ENCODE peak calls at places on chromosomes 6 and 20, in six cellular contexts. T is osteocyte, J is MCF 10A, P is HFF-Myc, Q is bronchial epithelial cell, V is AG04450. O is an unnamed sample.

GRCh38 chr6:76382201-76382600 is 309.7 kb upstream of the IMPG1 start:
- DNase-seq in J (no peak), Q (no peak), T (no peak), V (no peak), P (no peak), O (no peak)

GRCh38 chr6:156662025-156662445 is 115.1 kb upstream of the ARID1B start:
- DNase-seq in T (peak; percentile 93), P (peak; percentile 58), J (peak; percentile 66), V (no peak), Q (no peak), O (no peak)

GRCh38 chr20:17720755-17721154 is 21.0 kb downstream of the BANF2 start:
- DNase-seq in Q (no peak), J (no peak), V (no peak), P (no peak), T (no peak), O (no peak)

GRCh38 chr6:11298651-11299420 is 66.4 kb upstream of the NEDD9 start:
- DNase-seq in P (no peak), T (no peak), Q (peak; percentile 36), V (no peak), J (no peak), O (no peak)

GRCh38 chr20:38703526-38703925 is 20.8 kb upstream of the SLC32A1 start:
- DNase-seq in Q (no peak), T (no peak), J (no peak), P (no peak), V (no peak), O (no peak)

GRCh38 chr6:28489366-28490190 is 26.0 kb downstream of the GPX6 start:
- DNase-seq in J (peak; percentile 88), Q (peak; percentile 68), V (peak; percentile 23), T (no peak), P (peak; percentile 64), O (no peak)

GRCh38 chr6:16625319-16626240 is 135.7 kb downstream of the ATXN1 start:
- DNase-seq in P (no peak), J (no peak), T (no peak), V (no peak), Q (no peak), O (no peak)

GRCh38 chr6:111548368-111548767 is 57.3 kb downstream of the TRAF3IP2 start:
- DNase-seq in J (no peak), V (no peak), P (no peak), Q (no peak), T (no peak), O (no peak)

GRCh38 chr6:148769304-148769968 is 22.6 kb downstream of the UST start:
- DNase-seq in Q (no peak), P (no peak), J (no peak), V (no peak), T (no peak), O (no peak)

GRCh38 chr6:100856146-100856545 is 25.0 kb downstream of the ASCC3 start:
- DNase-seq in J (no peak), P (no peak), Q (no peak), T (no peak), V (no peak), O (no peak)

GRCh38 chr6:150715132-150715531 is 115.4 kb downstream of the PLEKHG1 start:
- DNase-seq in P (no peak), J (no peak), V (no peak), Q (no peak), T (no peak), O (no peak)

GRCh38 chr6:2021713-2022125 is 223.7 kb downstream of the GMDS start:
- DNase-seq in V (peak; percentile 58), Q (peak; percentile 89), P (peak; percentile 63), J (peak; percentile 89), T (no peak), O (no peak)

GRCh38 chr6:142929751-142930358 is 15.1 kb downstream of the HIVEP2 start:
- DNase-seq in J (no peak), T (no peak), V (no peak), P (no peak), Q (peak; percentile 44), O (no peak)

GRCh38 chr6:54267798-54268197 is 40.4 kb upstream of the TINAG start:
- DNase-seq in T (no peak), Q (peak; percentile 59), P (no peak), J (peak; percentile 72), V (no peak), O (no peak)

GRCh38 chr20:50710492-50711063 is 19.2 kb upstream of the RIPOR3 start:
- DNase-seq in T (no peak), V (no peak), Q (peak; percentile 83), P (no peak), J (peak; percentile 68), O (no peak)

GRCh38 chr6:166306378-166307081 is 1.7 kb downstream of the PRR18 start:
- DNase-seq in Q (no peak), J (no peak), T (no peak), V (no peak), P (no peak), O (no peak)

GRCh38 chr20:35436175-35436568 is 1.9 kb downstream of the GDF5 start:
- DNase-seq in V (no peak), Q (no peak), J (no peak), P (no peak), T (no peak), O (no peak)

GRCh38 chr20:35431621-35432429 is 6.2 kb downstream of the GDF5 start:
- DNase-seq in T (peak; percentile 90), V (no peak), P (no peak), J (no peak), Q (no peak), O (no peak)

GRCh38 chr20:35434085-35435005 is 3.7 kb downstream of the GDF5 start:
- DNase-seq in V (no peak), P (no peak), Q (no peak), T (no peak), J (no peak), O (no peak)

GRCh38 chr20:35433337-35433736 is 4.7 kb downstream of the GDF5 start:
- DNase-seq in Q (no peak), J (no peak), V (no peak), P (no peak), T (no peak), O (no peak)

GRCh38 chr20:35432430-35432735 is 5.6 kb downstream of the GDF5 start:
- DNase-seq in J (no peak), T (no peak), V (no peak), P (no peak), Q (no peak), O (no peak)
- TF ChIP-seq CTCF in J (no peak), T (no peak), V (no peak), P (no peak), Q (no peak), O (no peak)

DNA sequence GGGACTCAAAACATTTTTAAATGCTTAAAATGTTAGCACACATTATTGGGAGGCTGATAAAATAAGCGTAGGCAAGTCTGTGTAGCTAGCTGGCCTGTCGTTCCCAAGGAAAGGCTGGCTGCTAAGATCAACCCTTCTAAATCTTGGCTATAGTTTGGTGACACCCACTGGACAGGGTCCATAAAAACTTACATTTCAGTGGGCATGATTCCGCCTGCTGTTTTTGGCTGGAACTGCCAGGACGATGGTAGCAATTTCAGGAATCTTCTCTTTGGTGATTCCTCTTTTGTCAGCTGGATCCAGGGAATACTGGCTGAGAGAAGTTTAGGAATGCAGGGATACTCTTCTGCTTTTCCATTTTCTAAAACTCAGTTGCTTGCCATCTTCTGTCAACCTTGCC is 162.2 kb downstream of the NKAIN2 start:
- DNase-seq in V (no peak), P (no peak), T (no peak), J (peak; percentile 48), Q (peak; percentile 42), O (no peak)
- TF ChIP-seq CTCF in V (peak; percentile 71), P (no peak), T (peak; percentile 63), J (peak; percentile 27), Q (peak; percentile 34), O (no peak)

GRCh38 chr6:97712751-97713150 is 429.7 kb upstream of the MMS22L start:
- DNase-seq in V (no peak), P (no peak), Q (no peak), J (no peak), T (no peak), O (no peak)

DNA sequence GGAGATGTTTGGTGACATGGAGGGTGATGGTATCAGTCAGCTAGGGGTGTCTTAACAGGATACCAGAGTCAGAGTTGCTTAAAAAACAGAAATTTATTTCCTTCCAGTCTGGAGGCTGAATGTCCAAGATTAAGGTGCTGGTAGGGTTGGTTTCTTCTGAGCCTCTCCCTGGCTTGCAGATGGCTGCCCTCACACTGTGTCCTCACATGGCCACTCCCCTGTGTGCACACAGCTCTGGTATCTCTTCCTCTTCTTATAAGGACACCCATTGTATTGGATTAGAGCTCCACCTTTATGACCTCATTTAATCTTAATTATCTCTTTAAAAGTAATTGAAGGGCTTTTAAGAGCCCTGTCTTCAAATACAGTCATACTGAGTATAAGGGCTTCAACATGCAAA is 431.8 kb upstream of the MMS22L start:
- DNase-seq in Q (no peak), T (no peak), P (no peak), V (no peak), J (no peak), O (no peak)
- TF ChIP-seq CTCF in Q (no peak), T (no peak), P (no peak), V (no peak), J (no peak), O (no peak)

GRCh38 chr6:109009761-109010612 is 84.7 kb downstream of the SESN1 start:
- DNase-seq in J (no peak), P (no peak), V (no peak), Q (peak; percentile 25), T (no peak), O (no peak)
- TF ChIP-seq CTCF in J (no peak), P (no peak), V (no peak), Q (no peak), T (no peak), O (no peak)

GRCh38 chr6:25482996-25483395 is 169.0 kb upstream of the SCGN start:
- DNase-seq in V (no peak), T (no peak), P (no peak), J (no peak), Q (no peak), O (no peak)

GRCh38 chr6:25477006-25477590 is 174.9 kb upstream of the SCGN start:
- DNase-seq in J (peak; percentile 24), Q (peak; percentile 32), T (no peak), V (no peak), P (no peak), O (no peak)

GRCh38 chr6:25484900-25485299 is 167.1 kb upstream of the SCGN start:
- DNase-seq in V (no peak), Q (no peak), P (no peak), J (no peak), T (no peak), O (no peak)

GRCh38 chr6:25478973-25479372 is 173.0 kb upstream of the SCGN start:
- DNase-seq in V (no peak), P (no peak), J (no peak), Q (no peak), T (no peak), O (no peak)

GRCh38 chr6:25481267-25481666 is 170.7 kb upstream of the SCGN start:
- DNase-seq in Q (no peak), J (no peak), V (no peak), T (no peak), P (no peak), O (no peak)
- TF ChIP-seq CTCF in Q (no peak), J (no peak), V (no peak), T (no peak), P (no peak), O (no peak)

GRCh38 chr6:906920-907319 is 214.0 kb upstream of the EXOC2 start:
- DNase-seq in Q (no peak), V (no peak), P (no peak), T (no peak), J (no peak), O (peak; percentile 62)
- TF ChIP-seq CTCF in Q (no peak), V (no peak), P (no peak), T (no peak), J (no peak), O (no peak)